ENCODE peak calls at places on chromosomes 7 and 10, in five cellular contexts. G is adrenal gland, I is NT2/D1, L is transverse colon, K is fibroblast of lung. V is an unnamed sample.

GRCh38 chr7:74489997-74490396 is 36.3 kb downstream of the GTF2IRD1 start:
- DNase-seq in G (no peak), I (no peak), L (no peak), K (no peak), V (no peak)

GRCh38 chr7:151311294-151311864 is 30.2 kb upstream of the NUB1 start:
- DNase-seq in G (no peak), I (peak; percentile 57), L (no peak), K (no peak), V (no peak)

GRCh38 chr10:69883680-69884375 is 82.1 kb downstream of the COL13A1 start:
- DNase-seq in G (no peak), I (no peak), L (no peak), K (no peak), V (no peak)

GRCh38 chr10:97384156-97384555 is 17.0 kb downstream of the RRP12 start:
- DNase-seq in G (no peak), I (no peak), L (no peak), K (no peak), V (no peak)

GRCh38 chr7:22267989-22268615 is 88.9 kb downstream of the RAPGEF5 start:
- DNase-seq in G (no peak), I (no peak), L (no peak), K (no peak), V (no peak)

GRCh38 chr10:68327889-68328786 is 3.7 kb upstream of the HNRNPH3 start:
- DNase-seq in G (peak; percentile 40), I (no peak), L (no peak), K (peak; percentile 72), V (no peak)

GRCh38 chr10:95881316-95881715 is 26.5 kb upstream of the CC2D2B start:
- DNase-seq in G (no peak), I (no peak), L (no peak), K (peak; percentile 43), V (no peak)

GRCh38 chr10:124290095-124290795 is 128.5 kb downstream of the OAT start:
- DNase-seq in G (peak; percentile 58), I (no peak), L (peak; percentile 41), K (peak; percentile 50), V (no peak)

GRCh38 chr10:113965683-113966082 is 78.0 kb upstream of the ADRB1 start:
- DNase-seq in G (no peak), I (no peak), L (no peak), K (no peak), V (no peak)

GRCh38 chr10:103580422-103580821 is 86.9 kb downstream of the NEURL1 start:
- DNase-seq in G (no peak), I (no peak), L (no peak), K (no peak), V (no peak)

GRCh38 chr10:50260791-50261281 is 9.5 kb upstream of the ASAH2 start:
- DNase-seq in G (no peak), I (no peak), L (no peak), K (no peak), V (no peak)

GRCh38 chr7:72098812-72099211 is 313.3 kb downstream of the CALN1 start:
- DNase-seq in G (no peak), I (no peak), L (no peak), K (no peak), V (peak; percentile 54)

GRCh38 chr10:98446121-98446655 is 547 bp downstream of the HPS1 start:
- DNase-seq in G (peak; percentile 58), I (no peak), L (peak; percentile 46), K (peak; percentile 19), V (peak; percentile 42)

GRCh38 chr10:50625663-50626062 is 1.9 kb upstream of the SGMS1 start:
- DNase-seq in G (no peak), I (peak; percentile 25), L (no peak), K (peak; percentile 23), V (no peak)

GRCh38 chr10:62577666-62578291 is 203.6 kb downstream of the ZNF365 start:
- DNase-seq in G (no peak), I (no peak), L (no peak), K (peak; percentile 38), V (no peak)

GRCh38 chr10:31395695-31396094 is 76.7 kb downstream of the ZEB1 start:
- DNase-seq in G (no peak), I (no peak), L (no peak), K (no peak), V (no peak)

GRCh38 chr10:102704915-102705314 is 9.3 kb downstream of the ARL3 start:
- DNase-seq in G (no peak), I (no peak), L (no peak), K (peak; percentile 36), V (no peak)

GRCh38 chr7:121397832-121398231 is 1.7 kb upstream of the FAM3C start:
- DNase-seq in G (no peak), I (no peak), L (no peak), K (no peak), V (no peak)

GRCh38 chr10:63071145-63071544 is 62.0 kb upstream of the NRBF2 start:
- DNase-seq in G (no peak), I (no peak), L (peak; percentile 13), K (no peak), V (no peak)

GRCh38 chr7:98836811-98837631 is 32.8 kb downstream of the TMEM130 start:
- DNase-seq in G (no peak), I (no peak), L (peak; percentile 21), K (peak; percentile 27), V (peak; percentile 4)

DNA sequence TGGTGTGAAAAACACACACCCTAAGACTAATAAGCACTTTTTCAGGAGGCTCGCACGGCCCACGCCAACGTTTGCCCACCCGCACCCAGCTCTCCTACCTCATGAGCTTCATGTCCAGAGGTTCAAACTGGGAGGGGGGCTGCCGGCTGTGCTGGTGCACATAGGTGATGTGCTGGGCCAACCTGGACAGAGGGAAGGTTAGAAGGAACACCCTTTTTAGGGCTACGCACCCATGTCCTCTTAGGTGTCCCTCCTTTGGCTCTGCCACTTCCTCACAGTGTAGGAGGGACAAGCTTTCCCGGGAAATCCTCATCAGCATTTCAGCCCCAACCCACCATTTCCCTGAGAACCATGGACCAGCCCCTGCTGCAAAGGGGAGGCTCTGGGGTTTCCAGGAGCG is 5.9 kb downstream of the MCM7 start:
- DNase-seq in G (no peak), I (no peak), L (no peak), K (no peak), V (no peak)
- H3K36me3 ChIP-seq in G (peaks cover 90% of the 10 kb centered on the region), I (peaks cover 95% of the 10 kb centered on the region), L (peaks cover 64% of the 10 kb centered on the region), K (peaks cover 65% of the 10 kb centered on the region), V (peaks cover 84% of the 10 kb centered on the region)

GRCh38 chr7:36358589-36358988 is 31.1 kb upstream of the ANLN start:
- DNase-seq in G (no peak), I (no peak), L (no peak), K (no peak), V (no peak)

GRCh38 chr7:36357054-36357453 is 32.6 kb upstream of the ANLN start:
- DNase-seq in G (no peak), I (no peak), L (no peak), K (no peak), V (no peak)

GRCh38 chr7:36363515-36363914 is 26.1 kb upstream of the ANLN start:
- DNase-seq in G (no peak), I (no peak), L (no peak), K (no peak), V (no peak)

GRCh38 chr7:36360244-36360643 is 29.4 kb upstream of the ANLN start:
- DNase-seq in G (no peak), I (peak; percentile 87), L (no peak), K (no peak), V (no peak)

DNA sequence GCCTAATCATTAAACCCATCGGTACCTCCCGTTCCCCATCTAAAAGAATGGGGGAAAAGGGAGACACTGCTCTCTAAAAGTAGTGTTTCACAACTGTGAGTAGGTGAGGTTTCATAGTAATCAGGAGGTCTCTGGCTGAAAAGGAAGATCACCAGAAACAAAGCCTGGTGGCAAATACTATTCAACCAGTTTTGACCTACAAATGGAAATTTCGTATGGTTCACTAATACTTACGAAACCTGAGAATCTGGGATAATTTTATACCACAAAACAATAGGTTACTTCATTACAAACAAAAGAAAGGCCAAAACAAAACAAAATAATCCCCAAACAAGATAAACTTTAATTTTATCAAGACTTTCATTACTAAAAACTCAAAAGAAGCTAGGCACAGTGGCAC is 28.4 kb upstream of the ANLN start:
- DNase-seq in G (no peak), I (no peak), L (no peak), K (no peak), V (no peak)
- H3K36me3 ChIP-seq in G (no peaks in the 10 kb centered on the region), I (no peaks in the 10 kb centered on the region), L (no peaks in the 10 kb centered on the region), K (no peaks in the 10 kb centered on the region), V (no peaks in the 10 kb centered on the region)

DNA sequence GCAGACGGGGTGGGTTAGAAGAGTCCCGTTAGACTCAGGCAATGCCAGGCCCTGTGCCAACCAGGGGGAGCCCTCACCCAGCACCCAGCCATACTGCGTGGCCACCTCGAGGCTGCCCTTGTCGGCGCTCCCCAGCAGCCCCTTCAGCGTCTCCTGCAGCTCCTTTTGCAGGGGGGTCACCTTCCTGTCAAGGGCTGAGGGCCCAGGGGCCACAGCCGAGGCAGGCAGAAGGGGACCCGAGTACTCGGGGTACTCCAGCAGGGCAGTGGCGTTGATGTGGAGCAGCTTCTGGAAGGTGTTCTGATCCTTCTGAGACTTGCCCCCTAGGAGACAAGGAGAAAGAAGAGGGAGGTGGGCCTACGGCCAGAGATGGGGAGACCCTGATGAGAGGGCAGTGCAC is 9.7 kb downstream of the TBRG4 start:
- DNase-seq in G (peak; percentile 10), I (no peak), L (no peak), K (no peak), V (no peak)
- H3K36me3 ChIP-seq in G (peaks cover 79% of the 10 kb centered on the region), I (peaks cover 89% of the 10 kb centered on the region), L (peaks cover 72% of the 10 kb centered on the region), K (peaks cover 38% of the 10 kb centered on the region), V (peaks cover 79% of the 10 kb centered on the region)

DNA sequence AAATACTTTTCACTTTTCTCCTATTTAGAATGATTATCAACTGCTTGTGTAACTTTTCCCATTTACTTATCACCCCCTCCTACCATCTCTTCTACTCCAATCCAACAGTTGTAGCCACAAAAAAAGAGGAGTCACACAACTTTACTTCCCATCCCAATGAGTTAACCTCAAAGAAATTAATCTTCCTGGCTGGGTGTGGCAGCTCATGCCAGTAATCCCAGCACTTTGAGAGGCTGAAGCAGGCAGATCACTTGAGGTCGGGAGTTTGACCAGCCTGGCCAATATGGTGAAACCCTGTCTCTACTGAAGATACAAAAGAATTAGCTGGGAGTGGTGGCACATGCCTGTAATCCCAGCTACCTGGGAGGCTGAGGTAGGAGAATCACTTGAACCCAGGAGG is 19.9 kb downstream of the SYPL1 start:
- DNase-seq in G (no peak), I (no peak), L (no peak), K (no peak), V (no peak)
- H3K36me3 ChIP-seq in G (peaks cover 33% of the 10 kb centered on the region), I (peaks cover 45% of the 10 kb centered on the region), L (peaks cover 68% of the 10 kb centered on the region), K (peaks cover 5% of the 10 kb centered on the region), V (peaks cover 24% of the 10 kb centered on the region)

DNA sequence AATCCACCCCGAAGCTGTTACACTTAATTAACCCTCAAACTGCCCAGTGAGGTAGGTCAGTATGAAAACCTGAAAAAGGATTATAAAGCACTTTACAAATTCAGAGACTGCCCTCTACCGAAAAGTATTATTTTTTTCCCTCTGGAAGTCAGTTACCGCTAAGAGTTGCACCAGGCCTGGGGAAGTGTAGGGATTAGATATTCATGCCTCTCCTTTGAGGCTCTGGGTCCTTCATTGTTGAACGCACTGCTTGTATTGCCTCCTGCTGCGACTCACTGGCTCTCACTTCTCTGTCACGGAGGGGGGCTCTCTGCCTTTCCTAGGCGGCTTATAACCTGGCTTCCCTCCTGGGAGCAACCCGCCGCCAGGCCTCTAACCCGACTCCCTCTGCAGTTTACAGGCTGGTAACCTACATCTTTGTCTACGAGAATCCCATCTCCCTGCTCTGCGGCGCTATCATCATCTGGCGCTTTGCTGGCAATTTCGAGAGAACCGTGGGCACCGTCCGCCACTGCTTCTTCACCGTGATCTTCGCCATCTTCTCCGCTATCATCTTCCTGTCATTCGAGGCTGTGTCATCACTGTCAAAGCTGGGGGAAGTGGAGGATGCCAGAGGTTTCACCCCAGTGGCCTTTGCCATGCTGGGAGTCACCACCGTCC is 2.7 kb downstream of the RHBDD2 start:
- DNase-seq in G (no peak), I (peak; percentile 39), L (no peak), K (no peak), V (no peak)
- H3K36me3 ChIP-seq in G (peaks cover 61% of the 10 kb centered on the region), I (peaks cover 56% of the 10 kb centered on the region), L (peaks cover 39% of the 10 kb centered on the region), K (peaks cover 15% of the 10 kb centered on the region), V (peaks cover 12% of the 10 kb centered on the region)